ENCODE peak calls at places on chromosomes 3 and 15, in nine cellular contexts. D is suprapubic skin, M is IMR-90, O is breast epithelium, N is sigmoid colon, S is body of pancreas, B is A549, Y is ovary, P is prostate gland. Z is an unnamed sample.

GRCh38 chr3:72261566-72262564 is 476.9 kb upstream of the PROK2 start:
- DNase-seq in D (no peak), M (no peak), O (no peak), N (no peak), S (no peak), B (no peak), Y (no peak), P (no peak), Z (no peak)

GRCh38 chr3:40213556-40213955 is 96.0 kb upstream of the EIF1B start:
- DNase-seq in D (no peak), M (no peak), O (no peak), N (no peak), S (no peak), B (no peak), Y (no peak), P (no peak), Z (no peak)

GRCh38 chr15:35394416-35394815 is 151.5 kb downstream of the DPH6 start:
- DNase-seq in D (no peak), M (no peak), O (no peak), N (no peak), S (no peak), B (no peak), Y (no peak), P (no peak), Z (no peak)

GRCh38 chr3:156246939-156247725 is 126.8 kb downstream of the KCNAB1 start:
- DNase-seq in D (no peak), M (peak; percentile 9), O (no peak), N (no peak), S (no peak), B (no peak), Y (no peak), P (no peak), Z (no peak)

GRCh38 chr15:52710710-52711107 is 31.5 kb upstream of the ATOSA start:
- DNase-seq in D (no peak), M (no peak), O (no peak), N (no peak), S (no peak), B (no peak), Y (no peak), P (no peak), Z (no peak)

GRCh38 chr3:15331606-15332404 is 581 bp downstream of the SH3BP5 start:
- DNase-seq in D (no peak), M (peak; percentile 27), O (no peak), N (peak; percentile 84), S (no peak), B (peak; percentile 19), Y (peak; percentile 51), P (no peak), Z (peak; percentile 52)

GRCh38 chr3:2921903-2922302 is 188.3 kb downstream of the IL5RA start:
- DNase-seq in D (no peak), M (no peak), O (no peak), N (no peak), S (no peak), B (peak; percentile 10), Y (no peak), P (no peak), Z (no peak)

GRCh38 chr3:58085616-58086015 is 77.4 kb downstream of the FLNB start:
- DNase-seq in D (no peak), M (no peak), O (no peak), N (peak; percentile 34), S (no peak), B (no peak), Y (no peak), P (no peak), Z (no peak)

GRCh38 chr15:29821416-29822099 is 710 bp downstream of the TJP1 start:
- DNase-seq in D (peak; percentile 85), M (peak; percentile 85), O (peak; percentile 70), N (peak; percentile 88), S (peak; percentile 90), B (peak; percentile 75), Y (peak; percentile 63), P (peak; percentile 77), Z (peak; percentile 66)
- TF ChIP-seq POLR2A in D (no peak), M (no peak), O (peak; percentile 18), N (peak; percentile 36), S (peak; percentile 91), B (no peak), Y (no peak), P (peak; percentile 67), Z (peak; percentile 25)

DNA sequence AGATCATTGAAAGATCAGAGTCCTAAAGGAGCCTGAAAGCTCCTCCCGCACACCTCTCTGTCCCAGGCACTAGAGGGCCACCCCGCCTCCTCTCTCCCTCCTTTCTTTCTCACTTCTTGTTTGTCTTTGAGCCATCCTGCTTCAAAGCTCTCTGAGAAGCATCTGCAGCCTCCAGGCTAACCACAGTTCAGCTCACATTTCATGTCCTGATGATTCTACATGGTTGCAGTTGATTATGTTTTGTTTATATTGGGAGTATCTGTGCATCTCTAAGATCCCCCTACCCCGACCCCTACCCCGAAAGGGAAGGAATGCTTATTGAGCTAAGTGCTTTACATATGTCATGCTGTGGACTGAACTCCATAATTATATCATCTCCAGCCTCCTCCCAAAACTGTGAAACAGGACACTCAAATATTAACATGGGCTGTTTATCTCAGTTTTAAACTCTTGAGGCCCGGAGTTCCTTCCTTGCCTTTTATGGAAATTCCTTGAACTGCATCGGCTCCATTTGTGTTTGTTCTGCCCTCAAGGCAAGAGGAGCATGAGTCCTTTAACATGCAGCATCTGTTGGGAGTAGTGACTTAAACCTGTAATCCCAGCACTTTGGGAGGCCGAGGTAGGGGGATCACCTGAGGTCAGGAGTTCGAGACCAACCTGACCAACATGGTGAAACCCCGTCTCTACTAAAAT is 30.9 kb downstream of the MGLL start:
- DNase-seq in D (peak; percentile 52), M (peak; percentile 90), O (peak; percentile 33), N (peak; percentile 80), S (no peak), B (no peak), Y (no peak), P (peak; percentile 28), Z (no peak)
- TF ChIP-seq CTCF in D (no peak), M (peak; percentile 40), O (no peak), N (peak; percentile 25), S (no peak), B (peak; percentile 30), Y (no peak), P (peak; percentile 24), Z (no peak)

DNA sequence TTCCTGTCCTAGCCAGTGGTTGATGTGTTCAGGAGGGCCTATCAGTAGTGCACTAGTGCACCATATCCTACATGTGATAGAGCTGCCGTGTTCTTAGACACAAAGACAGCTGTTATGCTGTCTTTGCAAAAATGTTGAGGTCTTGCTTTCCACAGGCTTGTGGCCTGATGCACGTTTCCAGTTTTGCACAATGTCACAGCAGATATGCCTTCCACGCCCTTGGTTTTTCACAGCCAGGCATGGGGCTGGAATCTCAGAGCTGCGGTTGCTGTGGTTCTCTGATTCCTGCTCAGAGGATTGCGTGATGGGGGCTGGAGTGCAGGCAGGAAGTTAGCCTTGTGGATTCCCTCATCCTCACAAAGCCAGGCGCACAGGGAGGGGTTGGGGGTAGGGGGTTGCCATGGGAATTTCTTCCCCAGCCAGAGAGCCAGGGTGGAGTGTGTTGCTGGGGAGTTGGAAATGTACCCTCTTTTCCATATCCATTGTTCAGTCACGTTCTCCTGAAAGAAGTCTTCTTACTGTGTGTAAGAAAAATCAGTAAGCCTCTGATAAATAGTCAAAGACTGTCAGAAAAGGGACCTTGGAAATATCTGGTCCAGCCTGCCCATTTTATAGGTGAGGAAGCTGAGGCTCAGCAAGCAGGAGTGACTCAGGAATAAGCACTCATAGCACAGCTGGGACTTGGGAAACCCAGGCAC is 79.4 kb downstream of the SMAD3 start:
- DNase-seq in D (no peak), M (peak; percentile 96), O (no peak), N (peak; percentile 45), S (no peak), B (no peak), Y (no peak), P (no peak), Z (peak; percentile 16)
- H3K27ac ChIP-seq in D (peak overlapping the region; percentile 59), M (peak overlapping the region; percentile 82), O (peak overlapping the region; percentile 92), N (peak overlapping the region; percentile 36), S (peak overlapping the region; percentile 76), B (peak overlapping the region; percentile 92), Y (no peak overlapping the region), P (peak overlapping the region; percentile 77), Z (peak overlapping the region; percentile 91)

GRCh38 chr3:44476181-44476599 is 1.3 kb downstream of the ZNF445 start:
- DNase-seq in D (no peak), M (peak; percentile 54), O (no peak), N (no peak), S (no peak), B (no peak), Y (no peak), P (no peak), Z (no peak)

GRCh38 chr3:44476963-44477311 is 533 bp downstream of the ZNF445 start:
- DNase-seq in D (no peak), M (no peak), O (no peak), N (no peak), S (no peak), B (no peak), Y (no peak), P (no peak), Z (no peak)

GRCh38 chr3:44478055-44478468 is 592 bp upstream of the ZNF445 start:
- DNase-seq in D (no peak), M (no peak), O (no peak), N (no peak), S (no peak), B (peak; percentile 2), Y (no peak), P (no peak), Z (no peak)

GRCh38 chr3:44478606-44479094 is 1.2 kb upstream of the ZNF445 start:
- DNase-seq in D (no peak), M (no peak), O (no peak), N (no peak), S (no peak), B (no peak), Y (no peak), P (no peak), Z (no peak)

GRCh38 chr3:44477312-44478030 is at the start of gene ZNF445:
- DNase-seq in D (peak; percentile 87), M (peak; percentile 74), O (peak; percentile 26), N (peak; percentile 88), S (peak; percentile 75), B (peak; percentile 57), Y (peak; percentile 72), P (peak; percentile 69), Z (peak; percentile 80)
- TF ChIP-seq POLR2A in D (no peak), M (peak; percentile 65), O (no peak), N (no peak), S (peak; percentile 10), B (peak; percentile 57), Y (no peak), P (peak; percentile 38), Z (no peak)

Z was measured in uterus.